ENCODE peak calls at places on chromosomes 1 and 21, in four cellular contexts. H is GM04503; M is stimulated activated CD8-positive, alpha-beta memory T cell treated with anti-CD3 and anti-CD28 coated beads, Interleukin-7, amount 100 ng/mL, for 1 hour; N is stimulated activated CD4-positive, alpha-beta T cell treated with anti-CD3 and anti-CD28 coated beads, TNF-alpha, amount 100 ng/mL, for 1 hour. S is an unnamed sample.

GRCh38 chr1:160097196-160097910 is 1.1 kb downstream of the IGSF8 start:
- DNase-seq in H (no peak), M (no peak), N (no peak), S (no peak)

GRCh38 chr1:24769656-24770651 is 24.7 kb downstream of the CLIC4 start:
- DNase-seq in H (peak; percentile 91), M (no peak), N (no peak), S (no peak)

GRCh38 chr1:240508201-240508600 is 103.8 kb downstream of the GREM2 start:
- DNase-seq in H (no peak), M (no peak), N (no peak), S (no peak)

GRCh38 chr21:36915701-36916075 is 50.8 kb downstream of the HLCS start:
- DNase-seq in H (no peak), M (no peak), N (no peak), S (no peak)

GRCh38 chr1:5623399-5623798 is 368.8 kb downstream of the NPHP4 start:
- DNase-seq in H (no peak), M (no peak), N (no peak), S (no peak)

GRCh38 chr1:94298861-94299260 is 61.5 kb upstream of the ARHGAP29 start:
- DNase-seq in H (no peak), M (no peak), N (no peak), S (no peak)

GRCh38 chr1:40782371-40782956 is 1.1 kb upstream of the KCNQ4 start:
- DNase-seq in H (no peak), M (no peak), N (no peak), S (no peak)

GRCh38 chr21:42997053-42997452 is 22.7 kb downstream of the PKNOX1 start:
- DNase-seq in H (peak; percentile 87), M (no peak), N (no peak), S (peak; percentile 74)

GRCh38 chr1:98389809-98390208 is 271.7 kb upstream of the SNX7 start:
- DNase-seq in H (peak; percentile 68), M (no peak), N (no peak), S (no peak)

GRCh38 chr21:35925497-35925896 is 134.8 kb downstream of the SETD4 start:
- DNase-seq in H (no peak), M (no peak), N (no peak), S (no peak)

GRCh38 chr1:53559854-53560571 is 100.8 kb downstream of the DMRTB1 start:
- DNase-seq in H (no peak), M (no peak), N (no peak), S (no peak)

GRCh38 chr1:23555225-23555801 is 4.0 kb downstream of the ID3 start:
- DNase-seq in H (no peak), M (no peak), N (no peak), S (no peak)

GRCh38 chr1:113747376-113747775 is 11.9 kb downstream of the PHTF1 start:
- DNase-seq in H (no peak), M (no peak), N (no peak), S (no peak)

GRCh38 chr1:179794669-179795068 is 51.6 kb downstream of the FAM163A start:
- DNase-seq in H (no peak), M (no peak), N (no peak), S (no peak)

S was measured in brain pericyte.